ENCODE peak calls at places on chromosomes 13 and 19, in seven cellular contexts. Z is mucosa of gallbladder; K is stimulated activated CD4-positive, alpha-beta T cell treated with anti-CD3 and anti-CD28 coated beads, Interleukin-4, amount 100 ng/mL, for 24 hours; E is EL; L is RWPE1; V is lower leg skin; I is ureter. B is an unnamed sample.

GRCh38 chr19:38786572-38787265 is 2.3 kb upstream of the LGALS7B start:
- DNase-seq in Z (no peak), L (peak), E (no peak), V (no peak), I (no peak), K (no peak), B (peak)

GRCh38 chr19:3538965-3539742 is at the start of gene TEKTIP1:
- DNase-seq in Z (no peak), L (no peak), E (no peak), K (no peak), I (no peak), V (no peak), B (no peak)

GRCh38 chr13:39049274-39049673 is 11.0 kb downstream of the NHLRC3 start:
- DNase-seq in I (no peak), Z (no peak), L (no peak), K (no peak), E (no peak), V (no peak), B (no peak)

GRCh38 chr19:14678199-14678598 is 3.6 kb upstream of the ADGRE3 start:
- DNase-seq in K (no peak), V (no peak), L (no peak), I (no peak), E (no peak), Z (no peak), B (no peak)

GRCh38 chr19:54478677-54479266 is 5.7 kb upstream of the CDC42EP5 start:
- DNase-seq in Z (no peak), K (no peak), E (peak), L (no peak), I (no peak), V (no peak), B (peak)

GRCh38 chr19:18663940-18664530 is 19.4 kb upstream of the CRTC1 start:
- DNase-seq in L (no peak), I (no peak), Z (no peak), E (no peak), V (no peak), K (no peak), B (no peak)

GRCh38 chr13:100244431-100244830 is 155.5 kb downstream of the PCCA start:
- DNase-seq in I (no peak), V (no peak), L (no peak), E (no peak), K (no peak), Z (no peak), B (no peak)

GRCh38 chr19:13260883-13261653 is 110.9 kb downstream of the IER2 start:
- DNase-seq in E (peak), Z (peak), L (peak), I (peak), V (no peak), K (peak), B (no peak)

GRCh38 chr13:106008540-106008939 is 526.9 kb downstream of the EFNB2 start:
- DNase-seq in K (no peak), E (no peak), I (no peak), Z (no peak), V (no peak), L (no peak), B (no peak)

GRCh38 chr13:50358221-50358620 is 343.0 kb downstream of the KCNRG start:
- DNase-seq in L (no peak), E (no peak), V (no peak), I (no peak), Z (no peak), K (no peak), B (no peak)

GRCh38 chr13:35621989-35622388 is 145.5 kb upstream of the MAB21L1 start:
- DNase-seq in L (no peak), E (peak), K (no peak), V (no peak), Z (no peak), I (no peak), B (no peak)

GRCh38 chr13:36685912-36686311 is 12.1 kb downstream of the SERTM1 start:
- DNase-seq in K (no peak), V (no peak), I (no peak), Z (no peak), L (no peak), E (peak), B (peak)

GRCh38 chr13:80923907-80924306 is 583.0 kb upstream of the SPRY2 start:
- DNase-seq in I (no peak), E (no peak), V (no peak), K (no peak), Z (no peak), L (no peak), B (no peak)

GRCh38 chr13:43331676-43332075 is 308.3 kb downstream of the DNAJC15 start:
- DNase-seq in I (no peak), V (no peak), L (no peak), Z (peak), K (no peak), E (no peak), B (no peak)

GRCh38 chr13:112781881-112782361 is 92.1 kb downstream of the ATP11A start:
- DNase-seq in L (no peak), K (no peak), E (no peak), I (no peak), Z (no peak), V (peak), B (no peak)

GRCh38 chr13:98173431-98173921 is 3.6 kb downstream of the RNF113B start:
- DNase-seq in L (no peak), V (no peak), K (no peak), I (no peak), E (peak), Z (no peak), B (no peak)

GRCh38 chr19:49056101-49056901 is 1.2 kb downstream of the CGB7 start:
- DNase-seq in L (peak), I (peak), K (peak), Z (peak), E (peak), V (peak), B (peak)

GRCh38 chr13:22311734-22312404 is 641.0 kb downstream of the FGF9 start:
- DNase-seq in K (no peak), Z (no peak), L (no peak), E (no peak), I (no peak), V (peak), B (peak)

GRCh38 chr19:13983213-13983889 is 22.8 kb downstream of the RFX1 start:
- DNase-seq in L (no peak), E (no peak), V (no peak), K (no peak), I (no peak), Z (no peak), B (peak)

GRCh38 chr13:92510416-92510815 is 716.2 kb upstream of the GPC6 start:
- DNase-seq in Z (no peak), E (peak), V (no peak), L (peak), K (no peak), I (no peak), B (no peak)

GRCh38 chr13:49214917-49215376 is 5.2 kb upstream of the MLNR start:
- DNase-seq in L (no peak), K (peak), Z (no peak), V (no peak), I (no peak), E (peak), B (peak)

GRCh38 chr19:35712910-35713845 is 4.6 kb upstream of the KMT2B start:
- DNase-seq in V (no peak), I (no peak), K (peak), L (no peak), E (no peak), Z (no peak), B (no peak)

GRCh38 chr13:40549500-40550094 is 116.8 kb downstream of the FOXO1 start:
- DNase-seq in K (no peak), V (no peak), I (no peak), Z (no peak), L (no peak), E (peak), B (peak)

GRCh38 chr19:44278181-44278690 is 18.6 kb downstream of the ZNF233 start:
- DNase-seq in L (peak), V (no peak), E (peak), Z (no peak), I (no peak), K (no peak), B (no peak)

GRCh38 chr19:18414504-18415176 is 4.6 kb upstream of the SSBP4 start:
- DNase-seq in L (no peak), E (no peak), I (no peak), K (no peak), Z (no peak), V (no peak), B (peak)

GRCh38 chr13:105814902-105815250 is 720.6 kb downstream of the EFNB2 start:
- DNase-seq in I (no peak), K (no peak), Z (no peak), V (no peak), E (no peak), L (no peak), B (no peak)

GRCh38 chr19:51256053-51256682 is 5.3 kb downstream of the SIGLECL1 start:
- DNase-seq in I (no peak), E (no peak), K (no peak), V (no peak), Z (no peak), L (no peak), B (no peak)

GRCh38 chr13:76293346-76293745 is 592.9 kb downstream of the KCTD12 start:
- DNase-seq in Z (no peak), V (no peak), E (peak), L (peak), K (no peak), I (no peak), B (no peak)

GRCh38 chr13:29521336-29521735 is 74.2 kb downstream of the SLC7A1 start:
- DNase-seq in Z (no peak), K (no peak), L (no peak), E (no peak), I (no peak), V (no peak), B (no peak)

GRCh38 chr13:26509491-26509890 is 48.0 kb upstream of the WASF3 start:
- DNase-seq in L (no peak), E (no peak), V (peak), Z (no peak), I (no peak), K (no peak), B (no peak)

GRCh38 chr19:4749870-4750269 is 26.2 kb upstream of the DPP9 start:
- DNase-seq in Z (no peak), L (no peak), K (no peak), E (no peak), V (no peak), I (no peak), B (no peak)